ENCODE peak calls at places on chromosomes 2 and 18, in four cellular contexts. P, D, H and S are unnamed samples.

GRCh38 chr18:3051718-3052410 is 38.9 kb upstream of the LPIN2 start:
- DNase-seq in P (no peak), H (no peak), D (no peak), S (no peak)

GRCh38 chr2:8620611-8621382 is 61.1 kb upstream of the ID2 start:
- DNase-seq in H (peak; percentile 31), D (no peak), P (no peak), S (no peak)

GRCh38 chr2:182020319-182021055 is 34.8 kb downstream of the PPP1R1C start:
- DNase-seq in H (peak; percentile 66), P (no peak), D (no peak), S (no peak)

GRCh38 chr18:6755107-6755506 is 25.6 kb downstream of the ARHGAP28 start:
- DNase-seq in P (no peak), D (no peak), H (peak; percentile 61), S (no peak)

GRCh38 chr2:232940724-232941123 is 70.7 kb downstream of the SNORC start:
- DNase-seq in H (no peak), P (no peak), D (no peak), S (no peak)

GRCh38 chr2:136377423-136378382 is 259.8 kb upstream of the CXCR4 start:
- DNase-seq in P (no peak), H (no peak), D (no peak), S (peak; percentile 5)

GRCh38 chr18:57475903-57476302 is 40.7 kb downstream of the ONECUT2 start:
- DNase-seq in D (peak; percentile 4), H (no peak), P (no peak), S (no peak)

GRCh38 chr2:157231476-157231875 is 26.0 kb upstream of the GALNT5 start:
- DNase-seq in H (peak; percentile 46), D (no peak), P (no peak), S (no peak)

GRCh38 chr2:149049142-149049541 is 10.6 kb downstream of the LYPD6B start:
- DNase-seq in D (no peak), H (peak; percentile 62), P (no peak), S (no peak)

GRCh38 chr18:57759650-57760049 is 43.5 kb downstream of the ATP8B1 start:
- DNase-seq in P (no peak), H (no peak), D (no peak), S (no peak)

GRCh38 chr2:98867539-98868309 is 68.3 kb downstream of the CRACDL start:
- DNase-seq in P (no peak), D (no peak), H (peak; percentile 33), S (no peak)

GRCh38 chr18:23716516-23716915 is 27.3 kb downstream of the LAMA3 start:
- DNase-seq in P (no peak), D (peak; percentile 88), H (peak; percentile 88), S (peak; percentile 66)

GRCh38 chr2:10297950-10298349 is 4.8 kb upstream of the HPCAL1 start:
- DNase-seq in D (peak; percentile 72), P (no peak), H (peak; percentile 97), S (no peak)

GRCh38 chr2:25381502-25381901 is 39.8 kb upstream of the DNMT3A start:
- DNase-seq in H (no peak), P (no peak), D (no peak), S (no peak)

GRCh38 chr2:228181098-228182019 is at the start of gene SPHKAP:
- DNase-seq in P (peak; percentile 21), D (peak; percentile 69), H (no peak), S (peak; percentile 57)

GRCh38 chr18:37566479-37567060 is 972 bp upstream of the CELF4 start:
- DNase-seq in H (no peak), D (no peak), P (no peak), S (no peak)

GRCh38 chr18:6509417-6510198 is 94.9 kb upstream of the L3MBTL4 start:
- DNase-seq in H (no peak), P (no peak), D (peak; percentile 40), S (no peak)

GRCh38 chr2:113012436-113013335 is 7.4 kb downstream of the IL36A start:
- DNase-seq in P (no peak), H (peak; percentile 36), D (no peak), S (no peak)

GRCh38 chr2:79512442-79513401 is at the start of gene CTNNA2:
- DNase-seq in D (peak; percentile 87), H (no peak), P (peak; percentile 95), S (peak; percentile 94)

GRCh38 chr18:77208969-77209368 is 40.7 kb upstream of the GALR1 start:
- DNase-seq in P (no peak), H (peak; percentile 65), D (no peak), S (no peak)

GRCh38 chr2:234879671-234880455 is 72.0 kb upstream of the SH3BP4 start:
- DNase-seq in P (no peak), D (no peak), H (peak; percentile 97), S (peak; percentile 10)

GRCh38 chr2:127196998-127197397 is 23.1 kb downstream of the CYP27C1 start:
- DNase-seq in P (no peak), H (no peak), D (peak; percentile 67), S (no peak)

GRCh38 chr2:239223330-239224248 is 177.2 kb downstream of the HDAC4 start:
- DNase-seq in D (no peak), H (peak; percentile 53), P (no peak), S (no peak)

GRCh38 chr2:71742953-71743601 is 289.7 kb downstream of the DYSF start:
- DNase-seq in H (peak; percentile 86), D (peak; percentile 11), P (no peak), S (no peak)

GRCh38 chr2:239002960-239003932 is 155.4 kb downstream of the TWIST2 start:
- DNase-seq in H (peak; percentile 65), D (no peak), P (no peak), S (no peak)

GRCh38 chr2:219082332-219082958 is 21.7 kb upstream of the IHH start:
- DNase-seq in D (no peak), P (no peak), H (no peak), S (no peak)

GRCh38 chr2:233329489-233330135 is 22.0 kb downstream of the SAG start:
- DNase-seq in P (peak; percentile 44), D (peak; percentile 73), H (no peak), S (peak; percentile 56)

GRCh38 chr18:69127844-69128486 is 272.7 kb upstream of the DOK6 start:
- DNase-seq in P (no peak), D (peak; percentile 6), H (no peak), S (no peak)

GRCh38 chr2:34912084-34912483 is 1313.0 kb upstream of the FAM98A start:
- DNase-seq in H (no peak), P (no peak), D (no peak), S (no peak)

GRCh38 chr18:58863539-58864145 is 1.0 kb upstream of the ZNF532 start:
- DNase-seq in D (no peak), H (peak; percentile 30), P (peak; percentile 60), S (no peak)

GRCh38 chr18:58865714-58866113 is 1.0 kb downstream of the ZNF532 start:
- DNase-seq in P (no peak), H (no peak), D (no peak), S (no peak)

GRCh38 chr18:58862851-58863538 is 1.7 kb upstream of the ZNF532 start:
- DNase-seq in P (no peak), H (peak; percentile 62), D (peak; percentile 68), S (no peak)

GRCh38 chr18:58866261-58867232 is 1.9 kb downstream of the ZNF532 start:
- DNase-seq in H (no peak), P (no peak), D (no peak), S (no peak)

GRCh38 chr18:58865009-58865345 is 300 bp downstream of the ZNF532 start:
- DNase-seq in P (no peak), H (no peak), D (no peak), S (no peak)
- H2AK5ac ChIP-seq in P (no peak overlapping the region), H (peak overlapping the region; percentile 100), D (peak overlapping the region; percentile 57), S (no peak overlapping the region)

DNA sequence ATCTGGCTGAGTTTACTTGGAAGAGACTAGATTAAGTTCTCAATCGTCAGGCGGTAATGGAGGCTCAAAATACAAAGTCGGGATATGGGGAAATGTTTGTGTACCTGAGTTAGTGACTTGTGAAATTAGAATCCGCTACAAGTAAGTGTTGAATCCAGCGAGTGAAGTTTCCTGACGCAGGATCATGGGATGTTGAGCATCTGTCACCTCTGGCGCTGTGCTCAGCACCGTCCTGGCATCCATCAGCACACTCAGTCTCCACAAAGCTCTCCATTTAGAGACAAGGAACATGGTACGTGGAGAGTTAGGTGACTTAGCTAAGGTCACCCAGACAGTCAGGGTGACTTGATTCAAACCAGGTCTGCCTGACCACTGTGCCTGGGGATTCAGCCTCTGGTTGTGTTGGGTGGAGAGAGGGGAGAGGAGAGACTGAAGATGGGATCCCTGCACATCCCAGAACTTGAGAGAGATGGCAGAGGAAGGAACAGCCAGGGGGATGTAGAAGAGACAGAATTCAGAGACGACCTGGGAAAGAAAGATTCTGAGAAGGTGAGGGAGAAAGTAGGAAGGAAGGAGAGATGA is 251.2 kb downstream of the ACKR3 start:
- DNase-seq in D (no peak), H (no peak), P (no peak), S (no peak)
- H2AK5ac ChIP-seq in D (no peak overlapping the region), H (no peak overlapping the region), P (no peak overlapping the region), S (no peak overlapping the region)

GRCh38 chr2:60661073-60661738 is 94.9 kb upstream of the PAPOLG start:
- DNase-seq in H (no peak), P (no peak), D (no peak), S (no peak)
- H2AK5ac ChIP-seq in H (no peak overlapping the region), P (no peak overlapping the region), D (no peak overlapping the region), S (no peak overlapping the region)

GRCh38 chr2:175206866-175207265 is 25.4 kb upstream of the ATP5MC3 start:
- DNase-seq in D (no peak), H (no peak), P (no peak), S (no peak)

GRCh38 chr2:175203621-175204496 is 22.3 kb upstream of the ATP5MC3 start:
- DNase-seq in P (peak; percentile 15), D (peak; percentile 89), H (peak; percentile 47), S (peak; percentile 75)

GRCh38 chr2:175207741-175208438 is 26.4 kb upstream of the ATP5MC3 start:
- DNase-seq in D (no peak), H (no peak), P (no peak), S (no peak)

GRCh38 chr2:175205523-175205922 is 24.0 kb upstream of the ATP5MC3 start:
- DNase-seq in H (peak; percentile 41), P (no peak), D (no peak), S (no peak)
- H2AK5ac ChIP-seq in H (no peak overlapping the region), P (no peak overlapping the region), D (no peak overlapping the region), S (no peak overlapping the region)

DNA sequence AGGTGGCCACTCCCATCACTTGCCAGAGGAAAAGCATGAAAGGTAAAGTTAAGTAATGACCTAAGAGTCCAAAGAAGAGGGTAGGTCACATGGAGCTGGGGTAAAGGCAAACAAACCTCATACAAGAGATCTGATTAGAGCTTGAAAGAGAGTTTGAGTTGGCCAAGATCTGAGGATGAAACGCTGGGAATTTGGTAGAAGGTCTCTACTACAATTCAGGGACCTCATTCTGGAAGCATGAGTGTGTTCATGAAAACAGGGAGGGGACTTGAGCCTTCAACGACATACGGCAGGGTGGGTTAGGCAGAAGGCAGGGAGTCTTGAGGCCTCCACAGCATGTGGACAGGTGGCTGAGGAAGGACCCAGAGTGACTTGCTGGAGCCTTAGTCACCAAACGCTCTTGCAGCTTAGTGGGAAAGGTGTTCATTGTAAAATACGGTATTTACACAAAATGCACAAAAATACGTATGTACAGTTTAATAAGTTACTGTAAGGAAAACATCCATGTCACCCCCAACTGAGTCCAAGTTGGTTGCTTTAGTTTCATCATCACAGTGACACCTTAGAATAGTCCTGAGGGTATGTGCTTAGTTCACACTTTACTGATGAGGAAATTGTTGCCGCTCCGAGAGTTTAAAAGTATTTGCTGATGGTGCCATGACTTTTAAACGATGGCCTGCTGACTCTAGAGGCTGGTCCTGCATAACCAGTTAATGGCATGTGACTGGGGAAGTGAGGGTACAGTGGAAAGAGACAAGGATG is 5.0 kb upstream of the FARP2 start:
- DNase-seq in D (no peak), H (no peak), P (no peak), S (no peak)
- H2AK5ac ChIP-seq in D (no peak overlapping the region), H (no peak overlapping the region), P (no peak overlapping the region), S (no peak overlapping the region)